ENCODE peak calls at places on chromosome 18, in ten cellular contexts. X, M, K, D, Z, R, G, F, Q and N are unnamed samples.

GRCh38 chr18:49813071-49813320 is 337 bp downstream of the ACAA2 start:
- DNase-seq in Z (no peak), G (no peak), R (no peak), D (peak), F (peak), M (no peak), K (no peak), Q (peak), X (no peak), N (no peak)

GRCh38 chr18:24228661-24229053 is 89.8 kb downstream of the CABYR start:
- DNase-seq in X (no peak), R (no peak), M (no peak), F (no peak), G (no peak), Z (peak), Q (no peak), D (peak), K (no peak), N (no peak)

GRCh38 chr18:54223568-54224241 is 764 bp downstream of the MBD2 start:
- DNase-seq in Z (peak), M (peak), Q (peak), X (peak), F (peak), K (peak), R (no peak), G (peak), D (peak), N (peak)

GRCh38 chr18:49948975-49949374 is 135.6 kb upstream of the ACAA2 start:
- DNase-seq in D (no peak), R (no peak), K (no peak), Z (no peak), F (no peak), Q (no peak), M (no peak), X (no peak), G (no peak), N (no peak)

GRCh38 chr18:60506190-60506589 is 133.6 kb upstream of the MC4R start:
- DNase-seq in Q (no peak), Z (no peak), K (no peak), X (no peak), F (no peak), G (no peak), M (no peak), R (no peak), D (no peak), N (no peak)

GRCh38 chr18:67608909-67609308 is 92.4 kb upstream of the DSEL start:
- DNase-seq in F (no peak), D (peak), Q (no peak), M (no peak), X (no peak), G (no peak), Z (no peak), R (no peak), K (no peak), N (no peak)

GRCh38 chr18:75531212-75531850 is 103.8 kb upstream of the SMIM21 start:
- DNase-seq in G (no peak), M (no peak), Q (no peak), K (no peak), D (no peak), F (no peak), X (no peak), Z (no peak), R (no peak), N (no peak)

GRCh38 chr18:25650201-25650941 is 298.4 kb upstream of the ZNF521 start:
- DNase-seq in G (no peak), K (no peak), D (peak), Q (peak), R (no peak), F (no peak), Z (no peak), X (no peak), M (no peak), N (no peak)

GRCh38 chr18:54766631-54767030 is 61.6 kb upstream of the RAB27B start:
- DNase-seq in Q (no peak), X (no peak), K (no peak), R (no peak), D (no peak), F (no peak), Z (no peak), G (no peak), M (no peak), N (no peak)

GRCh38 chr18:75226301-75226955 is 15.8 kb downstream of the TSHZ1 start:
- DNase-seq in F (no peak), R (no peak), K (no peak), M (no peak), G (no peak), Z (no peak), X (no peak), D (no peak), Q (no peak), N (no peak)

GRCh38 chr18:33841221-33841967 is 263.4 kb downstream of the ASXL3 start:
- DNase-seq in D (no peak), G (no peak), R (no peak), Z (no peak), M (no peak), Q (peak), F (no peak), X (no peak), K (no peak), N (no peak)

GRCh38 chr18:6884944-6885343 is 155.4 kb downstream of the ARHGAP28 start:
- DNase-seq in X (no peak), G (no peak), R (no peak), D (no peak), Q (no peak), K (no peak), Z (no peak), M (no peak), F (no peak), N (no peak)

GRCh38 chr18:74745658-74746403 is 148.2 kb downstream of the ZNF407 start:
- DNase-seq in F (no peak), R (no peak), K (no peak), G (peak), Q (no peak), M (peak), Z (no peak), D (peak), X (no peak), N (no peak)